ENCODE peak calls at places on chromosomes 6 and 20, in nine cellular contexts. B is EL, D is progenitor cell of endocrine pancreas, A is Calu3, Z is endothelial cell of umbilical vein, U is trophoblast cell, C is mesenteric fat pad, P is NCI-H1417, T is ELR. K is an unnamed sample.

GRCh38 chr20:7770578-7770977 is 169.7 kb downstream of the HAO1 start:
- DNase-seq in B (no peak), D (no peak), A (no peak), Z (peak; percentile 36), U (no peak), C (no peak), P (peak; percentile 99), T (no peak), K (no peak)

GRCh38 chr20:58017237-58017969 is 211.1 kb downstream of the ANKRD60 start:
- DNase-seq in B (peak; percentile 87), D (no peak), A (peak; percentile 99), Z (no peak), U (peak; percentile 78), C (peak; percentile 84), P (no peak), T (peak; percentile 98), K (peak; percentile 48)

GRCh38 chr6:111361648-111362047 is 121.4 kb downstream of the REV3L start:
- DNase-seq in B (peak; percentile 49), D (no peak), A (peak; percentile 35), Z (peak; percentile 46), U (peak; percentile 12), C (no peak), P (peak; percentile 14), T (peak; percentile 71), K (peak; percentile 18)

GRCh38 chr6:35082733-35083403 is 58.3 kb downstream of the TCP11 start:
- DNase-seq in B (no peak), D (no peak), A (no peak), Z (no peak), U (no peak), C (peak; percentile 59), P (no peak), T (no peak), K (no peak)

GRCh38 chr6:110816110-110816409 is 791 bp upstream of the CDK19 start:
- DNase-seq in B (no peak), D (no peak), A (no peak), Z (no peak), U (no peak), C (no peak), P (no peak), T (no peak), K (no peak)

GRCh38 chr6:127547215-127547614 is 28.1 kb upstream of the MTCL3 start:
- DNase-seq in B (peak; percentile 11), D (no peak), A (no peak), Z (no peak), U (no peak), C (no peak), P (no peak), T (peak; percentile 29), K (no peak)

GRCh38 chr6:5416250-5416649 is 154.9 kb downstream of the FARS2 start:
- DNase-seq in B (no peak), D (no peak), A (no peak), Z (no peak), U (no peak), C (no peak), P (no peak), T (no peak), K (no peak)

GRCh38 chr20:10489853-10490627 is 54.9 kb downstream of the SLX4IP start:
- DNase-seq in B (no peak), D (no peak), A (no peak), Z (no peak), U (no peak), C (no peak), P (no peak), T (no peak), K (no peak)

GRCh38 chr6:36920546-36920945 is 34.0 kb upstream of the PI16 start:
- DNase-seq in B (no peak), D (no peak), A (no peak), Z (no peak), U (no peak), C (no peak), P (no peak), T (no peak), K (no peak)

GRCh38 chr6:30063315-30063714 is 2.2 kb downstream of the POLR1H start:
- DNase-seq in B (no peak), D (no peak), A (no peak), Z (no peak), U (no peak), C (no peak), P (no peak), T (no peak), K (no peak)

GRCh38 chr6:156840606-156841005 is 63.4 kb downstream of the ARID1B start:
- DNase-seq in B (peak; percentile 14), D (no peak), A (no peak), Z (no peak), U (no peak), C (no peak), P (no peak), T (peak; percentile 49), K (no peak)

GRCh38 chr6:165049362-165049761 is 260.0 kb downstream of the C6orf118 start:
- DNase-seq in B (peak; percentile 0), D (no peak), A (peak; percentile 56), Z (no peak), U (peak; percentile 41), C (no peak), P (no peak), T (peak; percentile 19), K (no peak)

GRCh38 chr6:47235964-47236760 is 73.5 kb downstream of the TNFRSF21 start:
- DNase-seq in B (no peak), D (no peak), A (no peak), Z (no peak), U (no peak), C (no peak), P (peak; percentile 88), T (no peak), K (no peak)

GRCh38 chr6:13674533-13675190 is 37.0 kb downstream of the RANBP9 start:
- DNase-seq in B (no peak), D (no peak), A (no peak), Z (no peak), U (no peak), C (no peak), P (no peak), T (peak; percentile 7), K (no peak)

GRCh38 chr6:82248233-82248735 is 740 bp upstream of the IBTK start:
- DNase-seq in B (peak; percentile 38), D (no peak), A (peak; percentile 66), Z (no peak), U (peak; percentile 2), C (no peak), P (no peak), T (peak; percentile 70), K (peak; percentile 55)

GRCh38 chr20:57470212-57470522 is 54.8 kb downstream of the CTCFL start:
- DNase-seq in B (no peak), D (no peak), A (no peak), Z (no peak), U (no peak), C (no peak), P (peak; percentile 11), T (no peak), K (no peak)

GRCh38 chr20:19026901-19027644 is 185.4 kb upstream of the SLC24A3 start:
- DNase-seq in B (no peak), D (no peak), A (no peak), Z (no peak), U (no peak), C (no peak), P (no peak), T (no peak), K (no peak)

GRCh38 chr6:40881501-40881900 is 157.5 kb downstream of the UNC5CL start:
- DNase-seq in B (no peak), D (no peak), A (no peak), Z (no peak), U (no peak), C (no peak), P (no peak), T (no peak), K (no peak)

GRCh38 chr20:33233129-33233774 is 2.5 kb upstream of the BPIFA1 start:
- DNase-seq in B (no peak), D (no peak), A (peak; percentile 27), Z (no peak), U (no peak), C (peak; percentile 28), P (no peak), T (no peak), K (no peak)

GRCh38 chr20:50286609-50287008 is 96.0 kb downstream of the CEBPB start:
- DNase-seq in B (peak; percentile 94), D (no peak), A (peak; percentile 46), Z (peak; percentile 31), U (no peak), C (no peak), P (no peak), T (peak; percentile 95), K (no peak)